ENCODE peak calls at places on chromosome 20, in seven cellular contexts. M is HepG2, L is AG04449, Y is tibial nerve, O is astrocyte of the spinal cord, G is transverse colon, J is left ventricle myocardium inferior. R is an unnamed sample.

GRCh38 chr20:59253779-59254319 is 46.6 kb upstream of the EDN3 start:
- DNase-seq in Y (no peak), G (peak; percentile 12), L (no peak), O (no peak), M (no peak), J (no peak), R (no peak)

GRCh38 chr20:46400253-46400652 is 6.2 kb downstream of the ELMO2 start:
- DNase-seq in O (peak; percentile 49), Y (peak; percentile 43), M (no peak), G (no peak), J (no peak), L (no peak), R (no peak)

GRCh38 chr20:49338061-49338460 is 60.2 kb upstream of the ZNFX1 start:
- DNase-seq in O (no peak), L (no peak), G (no peak), Y (no peak), M (no peak), J (no peak), R (no peak)

GRCh38 chr20:1900321-1900791 is 5.1 kb downstream of the SIRPA start:
- DNase-seq in O (peak; percentile 75), G (peak; percentile 33), L (no peak), M (peak; percentile 89), J (peak; percentile 30), Y (peak; percentile 43), R (peak; percentile 38)

GRCh38 chr20:2300420-2300819 is 4.6 kb downstream of the TGM3 start:
- DNase-seq in L (no peak), O (no peak), G (no peak), J (no peak), Y (no peak), M (no peak), R (no peak)

GRCh38 chr20:63060057-63060991 is 53.6 kb upstream of the BHLHE23 start:
- DNase-seq in G (no peak), Y (no peak), M (no peak), L (no peak), J (peak; percentile 10), O (no peak), R (no peak)

GRCh38 chr20:5504061-5504739 is 187.4 kb upstream of the PROKR2 start:
- DNase-seq in M (peak; percentile 40), G (peak; percentile 56), L (no peak), O (peak; percentile 44), J (peak; percentile 77), Y (peak; percentile 53), R (no peak)

GRCh38 chr20:433300-433975 is 25.3 kb downstream of the RBCK1 start:
- DNase-seq in G (no peak), Y (no peak), J (no peak), L (no peak), M (no peak), O (no peak), R (no peak)

GRCh38 chr20:1323256-1323655 is 5.7 kb downstream of the SDCBP2 start:
- DNase-seq in J (no peak), Y (no peak), O (no peak), M (no peak), G (no peak), L (no peak), R (no peak)

GRCh38 chr20:24662286-24662685 is 192.9 kb downstream of the SYNDIG1 start:
- DNase-seq in L (no peak), O (no peak), G (no peak), M (no peak), Y (no peak), J (no peak), R (no peak)

GRCh38 chr20:38883081-38883980 is 42.9 kb upstream of the FAM83D start:
- DNase-seq in M (no peak), O (no peak), J (no peak), Y (no peak), L (no peak), G (no peak), R (no peak)

GRCh38 chr20:25510202-25510601 is 75.1 kb downstream of the NINL start:
- DNase-seq in G (no peak), L (no peak), J (no peak), Y (no peak), M (no peak), O (no peak), R (no peak)

GRCh38 chr20:20611165-20611564 is 101.3 kb downstream of the RALGAPA2 start:
- DNase-seq in J (no peak), L (no peak), G (no peak), M (peak; percentile 20), Y (no peak), O (no peak), R (no peak)

GRCh38 chr20:45704969-45705637 is at the start of gene WFDC10B:
- DNase-seq in J (no peak), M (no peak), L (no peak), O (no peak), Y (no peak), G (peak; percentile 25), R (no peak)

GRCh38 chr20:25042531-25043498 is 15.1 kb downstream of the ACSS1 start:
- DNase-seq in M (no peak), J (peak; percentile 70), L (no peak), Y (no peak), O (no peak), G (peak; percentile 45), R (no peak)

GRCh38 chr20:419556-420168 is 11.6 kb downstream of the RBCK1 start:
- DNase-seq in Y (no peak), J (no peak), O (no peak), L (no peak), G (peak; percentile 91), M (no peak), R (no peak)

GRCh38 chr20:1330075-1330830 is 1.3 kb upstream of the SDCBP2 start:
- DNase-seq in L (no peak), J (peak; percentile 70), G (peak; percentile 87), Y (peak; percentile 22), M (no peak), O (no peak), R (no peak)

GRCh38 chr20:25282034-25282781 is 34.3 kb downstream of the PYGB start:
- DNase-seq in L (no peak), Y (no peak), O (no peak), J (peak; percentile 13), G (no peak), M (no peak), R (no peak)

GRCh38 chr20:53926428-53927028 is 143.9 kb downstream of the BCAS1 start:
- DNase-seq in M (peak; percentile 98), Y (no peak), J (no peak), G (peak; percentile 52), L (peak; percentile 79), O (peak; percentile 91), R (peak; percentile 83)

GRCh38 chr20:1718604-1719384 is 61.2 kb upstream of the SIRPG start:
- DNase-seq in G (no peak), J (no peak), O (peak; percentile 65), Y (peak; percentile 61), L (peak; percentile 21), M (no peak), R (peak; percentile 62)

GRCh38 chr20:62551408-62552323 is 75.9 kb upstream of the GATA5 start:
- DNase-seq in G (no peak), Y (no peak), J (no peak), M (no peak), L (no peak), O (no peak), R (no peak)

GRCh38 chr20:12171927-12172581 is 254.4 kb downstream of the BTBD3 start:
- DNase-seq in M (no peak), J (no peak), G (no peak), O (peak; percentile 88), Y (no peak), L (peak; percentile 23), R (peak; percentile 93)

GRCh38 chr20:10313701-10314100 is 95.1 kb downstream of the SNAP25 start:
- DNase-seq in M (no peak), L (no peak), Y (no peak), O (peak; percentile 22), J (no peak), G (no peak), R (no peak)

GRCh38 chr20:38842017-38842416 is 36.5 kb downstream of the PPP1R16B start:
- DNase-seq in Y (no peak), G (no peak), M (no peak), O (no peak), L (no peak), J (no peak), R (no peak)

GRCh38 chr20:9699181-9699580 is 139.7 kb downstream of the PAK5 start:
- DNase-seq in O (peak; percentile 1), L (no peak), M (no peak), Y (no peak), J (no peak), G (no peak), R (no peak)

GRCh38 chr20:35171753-35172433 is at the start of gene PROCR:
- DNase-seq in Y (peak; percentile 89), J (peak; percentile 88), G (peak; percentile 87), L (no peak), M (no peak), O (peak; percentile 91), R (peak; percentile 62)

GRCh38 chr20:59159822-59160740 is 3.5 kb upstream of the ZNF831 start:
- DNase-seq in G (peak; percentile 40), J (no peak), L (no peak), O (no peak), M (no peak), Y (no peak), R (no peak)

GRCh38 chr20:10716855-10717254 is 43.1 kb upstream of the JAG1 start:
- DNase-seq in M (peak; percentile 46), G (no peak), Y (no peak), J (no peak), L (no peak), O (peak; percentile 45), R (no peak)

GRCh38 chr20:60249436-60249835 is 291.2 kb downstream of the CDH26 start:
- DNase-seq in Y (no peak), O (peak; percentile 90), M (no peak), J (no peak), L (peak; percentile 86), G (no peak), R (peak; percentile 38)

DNA sequence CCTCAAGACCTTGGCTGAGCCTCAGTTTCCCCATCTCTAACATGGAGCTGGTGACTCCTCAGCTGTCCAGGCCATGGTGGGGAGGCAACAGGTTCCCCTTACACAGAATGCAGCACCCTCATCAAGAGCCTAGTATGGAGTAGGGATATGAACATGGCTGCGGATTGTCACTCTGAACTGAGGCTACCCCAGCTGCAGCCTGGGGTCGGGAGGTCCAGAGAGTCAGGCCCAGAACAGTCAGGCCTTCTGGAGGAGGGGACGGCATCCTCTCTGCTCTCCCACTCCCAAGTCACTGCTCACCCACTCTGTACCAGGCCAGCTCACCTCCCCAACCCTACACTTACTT is 1.4 kb upstream of the FOXS1 start:
- DNase-seq in G (no peak), J (no peak), Y (no peak), O (no peak), L (no peak), M (no peak), R (no peak)
- TF ChIP-seq CTCF in G (peak; percentile 4), J (peak; percentile 26), Y (no peak), O (no peak), L (no peak), M (no peak), R (no peak)

GRCh38 chr20:61355096-61355495 is 103.0 kb downstream of the CDH4 start:
- DNase-seq in M (no peak), J (no peak), L (no peak), O (peak; percentile 28), G (no peak), Y (no peak), R (no peak)
- H3K4me3 ChIP-seq in M (no peak overlapping the region), J (no peak overlapping the region), L (no peak overlapping the region), O (no peak overlapping the region), G (no peak overlapping the region), Y (no peak overlapping the region), R (no peak overlapping the region)

GRCh38 chr20:23133560-23133998 is 47.5 kb upstream of the CD93 start:
- DNase-seq in J (no peak), L (no peak), O (no peak), G (no peak), Y (no peak), M (no peak), R (no peak)
- TF ChIP-seq CTCF in J (no peak), L (no peak), O (no peak), G (no peak), Y (no peak), M (no peak), R (no peak)

GRCh38 chr20:37411408-37412306 is 65.7 kb downstream of the SRC start:
- DNase-seq in M (no peak), O (no peak), L (no peak), G (no peak), J (no peak), Y (no peak), R (no peak)
- H3K4me3 ChIP-seq in M (peak overlapping the region; percentile 15), O (peak overlapping the region; percentile 33), L (peak overlapping the region; percentile 59), G (no peak overlapping the region), J (peak overlapping the region; percentile 52), Y (no peak overlapping the region), R (peak overlapping the region; percentile 30)

R was measured in astrocyte of the cerebellum.